ENCODE peak calls at places on chromosomes 1 and 21, in four cellular contexts. K is tibial nerve, W is H54, T is A549. O is an unnamed sample.

GRCh38 chr1:47388548-47389238 is 27.4 kb upstream of the FOXE3 start:
- DNase-seq in T (peak; percentile 60), W (peak; percentile 65), K (peak; percentile 49), O (peak; percentile 35)

GRCh38 chr1:30923597-30923996 is 15.0 kb upstream of the SDC3 start:
- DNase-seq in K (no peak), W (no peak), T (no peak), O (no peak)

GRCh38 chr1:53334312-53334711 is 6.4 kb upstream of the LRP8 start:
- DNase-seq in T (no peak), W (no peak), K (no peak), O (no peak)

GRCh38 chr1:117670996-117671780 is 65.3 kb downstream of the TENT5C start:
- DNase-seq in T (no peak), W (no peak), K (no peak), O (no peak)

GRCh38 chr1:164617607-164618564 is 58.9 kb downstream of the PBX1 start:
- DNase-seq in K (no peak), T (peak; percentile 51), W (no peak), O (no peak)

GRCh38 chr21:14900058-14900457 is 164.7 kb downstream of the NRIP1 start:
- DNase-seq in W (peak; percentile 22), T (no peak), K (no peak), O (no peak)

GRCh38 chr1:172946814-172947507 is 103.8 kb downstream of the TNFSF18 start:
- DNase-seq in T (peak; percentile 31), W (no peak), K (no peak), O (no peak)

GRCh38 chr1:32393136-32393535 is 1.1 kb downstream of the BSDC1 start:
- DNase-seq in T (no peak), K (no peak), W (no peak), O (no peak)

GRCh38 chr1:215264649-215265048 is 182.1 kb downstream of the KCNK2 start:
- DNase-seq in W (no peak), K (no peak), T (no peak), O (no peak)
- TF ChIP-seq POLR2A in W (no peak), K (no peak), T (no peak), O (no peak)

GRCh38 chr1:153344718-153345025 is 4.0 kb downstream of the PGLYRP4 start:
- DNase-seq in W (no peak), K (no peak), T (no peak), O (no peak)
- TF ChIP-seq POLR2A in W (no peak), K (no peak), T (no peak), O (no peak)

GRCh38 chr1:28577738-28578536 is 14.1 kb upstream of the RAB42 start:
- DNase-seq in W (no peak), T (no peak), K (no peak), O (no peak)
- TF ChIP-seq POLR2A in W (no peak), T (no peak), K (no peak), O (no peak)

GRCh38 chr1:50976111-50976889 is 6.3 kb downstream of the CDKN2C start:
- DNase-seq in W (no peak), K (no peak), T (peak; percentile 58), O (no peak)

GRCh38 chr1:50976890-50977574 is 7.0 kb downstream of the CDKN2C start:
- DNase-seq in T (peak; percentile 77), W (no peak), K (no peak), O (peak; percentile 24)

GRCh38 chr1:50978144-50978851 is 8.3 kb downstream of the CDKN2C start:
- DNase-seq in T (peak; percentile 84), K (no peak), W (peak; percentile 61), O (peak; percentile 22)

GRCh38 chr1:50978852-50979781 is 9.1 kb downstream of the CDKN2C start:
- DNase-seq in W (no peak), K (no peak), T (peak; percentile 75), O (no peak)

GRCh38 chr1:50977575-50978143 is 7.6 kb downstream of the CDKN2C start:
- DNase-seq in T (peak; percentile 66), K (no peak), W (no peak), O (peak; percentile 34)
- TF ChIP-seq POLR2A in T (no peak), K (peak; percentile 41), W (no peak), O (no peak)

DNA sequence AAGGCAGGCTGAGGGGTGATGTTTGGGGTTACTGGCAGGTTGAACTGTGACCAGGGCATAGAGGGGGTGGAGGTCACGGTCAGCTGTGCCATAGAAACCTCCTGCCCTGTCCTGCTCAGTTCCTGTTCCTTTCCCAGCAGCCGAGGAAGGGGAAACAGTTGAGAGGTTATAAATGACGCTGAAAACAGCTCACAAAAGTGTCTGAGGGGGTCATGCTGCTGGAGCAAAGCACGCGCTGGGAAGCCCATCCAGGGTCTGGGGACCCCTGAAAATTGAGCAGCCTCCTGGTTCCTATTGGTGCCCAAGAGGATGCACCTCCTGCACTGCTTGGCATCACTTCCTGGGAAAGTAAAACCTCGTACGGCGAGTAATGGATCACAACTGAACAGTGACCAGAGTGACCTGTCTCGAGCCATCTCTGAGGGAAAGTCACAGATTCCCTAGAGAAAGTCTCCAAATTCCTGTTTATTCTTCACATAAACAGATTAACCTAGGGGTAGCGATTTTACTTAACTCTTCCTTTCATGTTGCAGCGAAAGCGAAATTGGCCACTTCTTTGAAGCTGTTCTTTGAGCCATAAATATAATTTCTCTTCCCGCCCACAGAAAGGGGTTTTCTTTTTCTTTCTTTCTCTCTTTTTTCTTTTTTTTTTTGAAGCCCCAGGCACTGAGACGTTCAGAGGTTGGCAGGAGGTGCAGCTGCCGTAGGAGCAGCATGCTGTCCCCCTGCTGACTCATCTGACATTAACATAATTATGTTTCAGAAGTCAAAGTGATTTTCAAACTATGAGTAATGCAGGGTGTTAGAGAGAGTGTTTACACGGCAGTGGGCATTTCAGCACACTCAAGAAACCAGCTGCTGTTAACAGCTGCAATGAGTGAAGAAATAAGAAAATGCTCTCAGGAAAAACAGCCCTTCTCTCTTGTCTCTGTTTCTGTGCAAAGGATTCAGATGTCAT is 41.8 kb upstream of the ATF3 start:
- DNase-seq in W (peak; percentile 33), T (peak; percentile 66), K (no peak), O (peak; percentile 63)
- TF ChIP-seq POLR2A in W (peak; percentile 31), T (no peak), K (peak; percentile 45), O (no peak)

GRCh38 chr21:21147374-21147745 is 149.2 kb downstream of the NCAM2 start:
- DNase-seq in T (no peak), W (no peak), K (no peak), O (no peak)

GRCh38 chr21:21148009-21148408 is 149.8 kb downstream of the NCAM2 start:
- DNase-seq in T (no peak), W (no peak), K (no peak), O (no peak)

GRCh38 chr21:21148514-21148913 is 150.3 kb downstream of the NCAM2 start:
- DNase-seq in T (no peak), K (no peak), W (no peak), O (no peak)

GRCh38 chr21:21151231-21151630 is 153.0 kb downstream of the NCAM2 start:
- DNase-seq in T (no peak), W (no peak), K (no peak), O (no peak)

GRCh38 chr21:21146587-21147373 is 148.6 kb downstream of the NCAM2 start:
- DNase-seq in T (no peak), K (no peak), W (no peak), O (no peak)
- TF ChIP-seq POLR2A in T (no peak), K (no peak), W (no peak), O (no peak)

GRCh38 chr1:19250629-19251304 is 557 bp downstream of the EMC1 start:
- DNase-seq in W (no peak), T (no peak), K (no peak), O (no peak)
- TF ChIP-seq POLR2A in W (no peak), T (no peak), K (no peak), O (no peak)

GRCh38 chr1:3837685-3838084 is 19.3 kb downstream of the CEP104 start:
- DNase-seq in T (no peak), K (no peak), W (no peak), O (no peak)
- TF ChIP-seq POLR2A in T (no peak), K (no peak), W (no peak), O (no peak)

GRCh38 chr1:43530483-43531452 is at the start of gene PTPRF:
- DNase-seq in W (peak; percentile 67), T (peak; percentile 50), K (no peak), O (no peak)

GRCh38 chr1:43532716-43533115 is 2.0 kb downstream of the PTPRF start:
- DNase-seq in T (no peak), W (no peak), K (no peak), O (no peak)

GRCh38 chr1:43533615-43534014 is 2.9 kb downstream of the PTPRF start:
- DNase-seq in W (no peak), K (no peak), T (no peak), O (no peak)

GRCh38 chr1:43531453-43531905 is 796 bp downstream of the PTPRF start:
- DNase-seq in T (peak; percentile 28), W (peak; percentile 41), K (no peak), O (peak; percentile 44)

DNA sequence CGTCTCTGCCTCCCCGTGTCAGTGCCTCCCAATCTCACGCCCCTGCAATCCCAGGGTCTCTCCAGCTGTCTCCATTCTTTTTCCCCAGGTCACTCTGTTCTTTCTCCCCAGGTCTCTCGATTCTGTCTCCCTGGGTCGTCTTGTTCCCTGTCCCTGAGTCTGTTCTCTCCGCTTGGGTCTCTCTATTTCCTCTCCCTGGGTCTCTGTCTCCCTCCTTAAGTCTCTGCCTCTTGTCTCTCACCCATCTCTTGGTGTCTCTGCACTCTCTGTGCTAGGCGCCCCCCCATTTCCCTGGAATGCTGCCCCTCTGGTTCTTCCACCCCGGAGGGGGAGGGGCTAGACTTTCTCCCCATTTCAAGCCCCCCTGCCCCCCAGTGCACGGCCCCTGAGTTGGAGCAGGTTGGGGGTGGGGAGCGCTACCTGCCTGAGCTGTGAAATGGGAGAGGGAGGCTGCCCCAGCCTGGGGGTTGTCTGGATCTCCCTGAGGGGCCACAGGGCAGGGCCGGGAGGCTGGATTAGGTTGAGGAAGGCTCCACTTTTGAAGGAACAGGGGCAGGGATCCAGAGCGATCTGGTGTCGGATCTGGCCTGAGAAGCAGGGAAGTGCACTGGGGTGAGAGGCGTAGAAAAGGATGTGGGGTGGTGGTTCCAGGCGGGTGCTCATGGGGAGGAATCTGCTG is 1.4 kb downstream of the PTPRF start:
- DNase-seq in W (no peak), K (no peak), T (no peak), O (no peak)
- TF ChIP-seq POLR2A in W (no peak), K (no peak), T (no peak), O (no peak)

GRCh38 chr1:217019475-217019874 is 296.2 kb upstream of the ESRRG start:
- DNase-seq in T (no peak), K (no peak), W (no peak), O (no peak)

GRCh38 chr1:217018648-217019047 is 295.4 kb upstream of the ESRRG start:
- DNase-seq in K (no peak), T (no peak), W (no peak), O (no peak)

GRCh38 chr1:217017172-217017571 is 293.9 kb upstream of the ESRRG start:
- DNase-seq in T (no peak), K (no peak), W (no peak), O (no peak)

GRCh38 chr1:217026506-217026905 is 303.3 kb upstream of the ESRRG start:
- DNase-seq in W (no peak), K (no peak), T (no peak), O (no peak)

GRCh38 chr1:217021400-217021799 is 298.2 kb upstream of the ESRRG start:
- DNase-seq in W (no peak), K (no peak), T (no peak), O (no peak)
- TF ChIP-seq POLR2A in W (no peak), K (no peak), T (no peak), O (no peak)

O was measured in GM12891.